ENCODE peak calls at places on chromosomes 16 and 17, in five cellular contexts. S is uterus, Z is mucosa of descending colon, P is AG09309, G is cardiac muscle cell. M is an unnamed sample.

GRCh38 chr16:67884-68789 is 4.3 kb downstream of the RHBDF1 start:
- DNase-seq in Z (no peak), G (no peak), S (no peak), P (no peak), M (no peak)

GRCh38 chr16:30786115-30786935 is 680 bp downstream of the ZNF629 start:
- DNase-seq in S (peak), G (peak), Z (no peak), P (no peak), M (no peak)

GRCh38 chr16:66020061-66020460 is 346.4 kb upstream of the CDH5 start:
- DNase-seq in P (no peak), Z (no peak), S (no peak), G (no peak), M (no peak)

GRCh38 chr17:5537251-5537650 is 47.1 kb downstream of the NLRP1 start:
- DNase-seq in Z (no peak), P (no peak), G (no peak), S (no peak), M (no peak)

GRCh38 chr17:27463235-27463677 is 7.0 kb downstream of the KSR1 start:
- DNase-seq in S (no peak), P (no peak), G (no peak), Z (no peak), M (no peak)

GRCh38 chr16:79601092-79601977 is 798 bp upstream of the MAF start:
- DNase-seq in Z (peak), P (no peak), S (peak), G (peak), M (no peak)

GRCh38 chr16:15847621-15848175 is 9.1 kb downstream of the MYH11 start:
- DNase-seq in Z (no peak), S (no peak), G (no peak), P (no peak), M (no peak)

GRCh38 chr17:75652934-75653549 is 13.9 kb downstream of the RECQL5 start:
- DNase-seq in Z (peak), G (peak), P (no peak), S (no peak), M (no peak)

GRCh38 chr17:13346081-13346533 is 255.6 kb downstream of the HS3ST3A1 start:
- DNase-seq in G (no peak), S (no peak), Z (no peak), P (peak), M (no peak)

GRCh38 chr17:13462161-13462560 is 139.6 kb downstream of the HS3ST3A1 start:
- DNase-seq in G (no peak), P (peak), Z (no peak), S (no peak), M (no peak)

GRCh38 chr16:71423016-71423415 is 18.8 kb downstream of the TLE7 start:
- DNase-seq in Z (no peak), G (no peak), P (no peak), S (no peak), M (no peak)

GRCh38 chr17:61318684-61319098 is 81.0 kb upstream of the TBX2 start:
- DNase-seq in G (no peak), S (no peak), P (no peak), Z (no peak), M (no peak)

GRCh38 chr16:10256855-10257641 is 74.8 kb upstream of the GRIN2A start:
- DNase-seq in G (peak), P (no peak), Z (no peak), S (no peak), M (peak)

GRCh38 chr16:4200000-4200780 is 41.7 kb downstream of the SRL start:
- DNase-seq in P (no peak), S (peak), Z (no peak), G (peak), M (peak)

GRCh38 chr17:78896834-78897638 is 6.0 kb downstream of the CEP295NL start:
- DNase-seq in S (no peak), G (no peak), P (no peak), Z (no peak), M (no peak)

GRCh38 chr17:75365009-75365930 is 40.2 kb downstream of the GRB2 start:
- DNase-seq in Z (no peak), P (no peak), G (no peak), S (no peak), M (no peak)

GRCh38 chr16:889586-889985 is 81.2 kb downstream of the LMF1 start:
- DNase-seq in S (no peak), G (no peak), Z (peak), P (no peak), M (no peak)

GRCh38 chr17:58587713-58588117 is 73.3 kb upstream of the MTMR4 start:
- DNase-seq in S (peak), Z (no peak), G (peak), P (no peak), M (no peak)

GRCh38 chr17:51238253-51238887 is 21.5 kb downstream of the MBTD1 start:
- DNase-seq in G (no peak), Z (no peak), S (no peak), P (no peak), M (no peak)

GRCh38 chr16:66358231-66358630 is 8.3 kb upstream of the CDH5 start:
- DNase-seq in G (no peak), Z (no peak), S (no peak), P (no peak), M (no peak)

GRCh38 chr16:84406006-84406963 is 37.9 kb downstream of the ATP2C2 start:
- DNase-seq in S (no peak), Z (no peak), G (no peak), P (no peak), M (no peak)

GRCh38 chr17:63945851-63946439 is 13.8 kb upstream of the CD79B start:
- DNase-seq in G (no peak), Z (no peak), P (no peak), S (no peak), M (no peak)

GRCh38 chr17:81381632-81382577 is 13.4 kb upstream of the BAHCC1 start:
- DNase-seq in Z (no peak), G (no peak), P (no peak), S (no peak), M (no peak)

GRCh38 chr16:81360135-81360534 is 45.4 kb downstream of the GAN start:
- DNase-seq in G (no peak), P (no peak), S (no peak), Z (no peak), M (no peak)

GRCh38 chr16:66886346-66886745 is 6.0 kb downstream of the PDP2 start:
- DNase-seq in G (no peak), P (no peak), Z (no peak), S (no peak), M (no peak)

GRCh38 chr16:4098496-4098895 is 17.7 kb downstream of the ADCY9 start:
- DNase-seq in P (no peak), G (no peak), Z (no peak), S (no peak), M (no peak)

DNA sequence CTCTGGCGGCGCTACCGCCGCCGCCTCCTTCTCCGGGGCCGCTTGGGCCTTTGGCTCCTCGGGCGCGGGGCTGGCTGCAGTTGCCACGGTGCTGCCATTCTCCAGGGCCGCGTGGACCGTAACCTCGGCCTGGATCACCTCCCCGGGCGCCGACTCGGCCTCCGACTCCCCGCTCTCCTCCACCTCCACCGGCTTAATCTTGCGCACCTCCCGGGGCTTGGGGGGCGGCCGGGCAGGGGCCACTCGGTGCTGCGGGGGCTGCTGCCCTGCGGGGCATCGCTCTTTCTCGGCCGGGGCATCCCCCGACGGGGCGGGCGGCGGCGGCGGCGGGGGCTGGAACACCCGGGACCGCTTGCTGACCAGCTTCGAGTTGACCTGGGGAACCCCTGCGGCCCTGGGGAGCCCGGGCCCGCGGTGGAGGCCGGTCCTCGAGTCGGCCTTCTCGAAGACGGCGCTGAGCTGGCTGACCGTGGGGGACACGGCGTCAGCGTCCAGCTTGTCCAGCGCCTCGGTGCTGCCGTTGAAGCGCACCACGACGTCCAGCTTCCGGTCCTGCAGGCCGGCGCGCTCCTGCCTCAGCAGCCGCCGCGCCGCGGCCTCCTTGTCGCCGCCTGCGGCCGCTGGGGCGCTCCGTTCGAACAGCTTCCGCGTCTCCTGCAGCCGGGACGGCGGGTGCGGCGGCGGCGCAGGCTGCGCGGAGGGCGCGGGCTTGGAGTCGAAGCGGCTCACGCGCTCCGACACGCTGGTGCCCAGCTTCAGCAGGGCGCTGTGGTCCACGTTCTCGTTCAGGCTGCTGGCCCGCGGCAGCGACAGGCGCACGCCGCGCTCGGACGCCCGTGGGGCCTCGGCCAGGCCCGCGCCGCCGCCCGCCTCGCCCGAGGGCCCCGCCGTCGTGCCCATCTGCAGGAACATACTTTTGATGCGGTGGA is 788 bp downstream of the PPP1R9B start:
- DNase-seq in P (no peak), S (peak), Z (peak), G (peak), M (no peak)
- TF ChIP-seq CTCF in P (no peak), S (no peak), Z (no peak), G (no peak), M (peak)

DNA sequence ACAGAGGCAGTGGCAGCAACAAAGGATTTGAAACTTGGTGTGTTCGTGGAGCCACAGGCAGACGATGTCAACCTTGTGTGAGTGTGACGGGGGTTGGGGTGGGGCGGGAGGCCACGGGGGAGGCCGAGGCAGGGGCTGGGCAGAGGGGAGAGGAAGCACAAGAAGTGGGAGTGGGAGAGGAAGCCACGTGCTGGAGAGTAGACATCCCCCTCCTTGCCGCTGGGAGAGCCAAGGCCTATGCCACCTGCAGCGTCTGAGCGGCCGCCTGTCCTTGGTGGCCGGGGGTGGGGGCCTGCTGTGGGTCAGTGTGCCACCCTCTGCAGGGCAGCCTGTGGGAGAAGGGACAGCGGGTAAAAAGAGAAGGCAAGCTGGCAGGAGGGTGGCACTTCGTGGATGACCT is 25.5 kb downstream of the STH start:
- DNase-seq in G (no peak), Z (no peak), S (no peak), P (no peak), M (no peak)
- H3K4me3 ChIP-seq in G (no peak), Z (no peak), S (no peak), P (no peak), M (no peak)

GRCh38 chr17:2937331-2938003 is 125.9 kb downstream of the OR1D5 start:
- DNase-seq in P (no peak), S (no peak), G (no peak), Z (no peak), M (no peak)
- TF ChIP-seq CTCF in P (no peak), S (no peak), G (peak), Z (no peak), M (no peak)

DNA sequence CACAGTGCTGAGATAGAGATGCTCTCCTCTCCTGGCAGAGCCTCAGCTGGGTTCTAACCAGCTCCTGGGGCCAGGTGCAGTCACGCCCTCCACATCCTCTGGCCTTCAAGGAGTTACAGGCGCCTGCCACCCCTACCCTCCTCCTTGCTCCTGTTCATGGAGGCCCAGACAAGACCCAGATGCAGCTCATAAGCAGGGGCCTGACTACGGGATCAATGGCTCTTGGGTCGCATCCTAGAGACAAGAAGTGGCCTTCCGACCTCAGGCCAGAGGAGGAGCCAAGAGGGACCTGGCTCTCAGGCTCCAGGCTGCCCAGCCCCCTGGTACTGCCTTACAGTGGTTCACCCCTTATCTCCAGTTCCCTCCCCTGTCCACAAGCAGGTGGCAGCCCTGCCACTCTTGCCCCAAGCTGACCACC is 23.0 kb downstream of the ARHGAP27 start:
- DNase-seq in Z (no peak), S (no peak), G (no peak), P (no peak), M (no peak)
- H3K4me3 ChIP-seq in Z (no peak), S (no peak), G (no peak), P (no peak), M (no peak)

DNA sequence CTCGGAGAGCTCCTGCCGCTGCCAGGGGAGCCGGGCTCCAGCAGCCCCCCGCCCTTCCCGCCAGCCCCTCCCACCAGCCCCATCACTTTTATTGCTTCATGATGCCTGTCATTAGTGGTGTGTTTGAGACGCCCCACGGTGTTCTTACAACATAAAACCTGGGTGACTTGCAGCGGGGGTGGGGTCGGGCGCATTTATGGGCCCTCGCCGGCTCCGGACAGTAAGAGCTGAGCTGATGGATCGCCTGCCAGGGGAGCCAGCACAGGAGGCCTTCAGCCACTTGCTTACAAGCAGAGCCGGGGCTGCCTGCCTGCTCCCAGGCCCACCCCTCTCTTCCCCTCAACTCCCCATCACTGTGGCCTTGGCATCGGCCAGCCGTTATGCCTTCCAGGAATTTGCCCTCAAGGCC is 82.9 kb upstream of the CBX4 start:
- DNase-seq in G (no peak), Z (peak), S (no peak), P (no peak), M (no peak)
- TF ChIP-seq CTCF in G (no peak), Z (no peak), S (no peak), P (no peak), M (no peak)

GRCh38 chr17:72516772-72517399 is 396.1 kb downstream of the SOX9 start:
- DNase-seq in G (no peak), S (no peak), Z (no peak), P (no peak), M (no peak)
- H3K4me3 ChIP-seq in G (no peak), S (no peak), Z (no peak), P (no peak), M (no peak)

GRCh38 chr17:67289174-67289876 is 44.3 kb upstream of the HELZ start:
- DNase-seq in S (peak), Z (peak), P (peak), G (no peak), M (no peak)

GRCh38 chr17:67290244-67290993 is 45.4 kb upstream of the HELZ start:
- DNase-seq in G (no peak), Z (no peak), S (no peak), P (no peak), M (no peak)

GRCh38 chr17:67294451-67295199 is 49.6 kb upstream of the HELZ start:
- DNase-seq in Z (no peak), P (no peak), S (no peak), G (no peak), M (no peak)

GRCh38 chr17:67290994-67291362 is 46.0 kb upstream of the HELZ start:
- DNase-seq in S (no peak), G (no peak), P (no peak), Z (no peak), M (no peak)

DNA sequence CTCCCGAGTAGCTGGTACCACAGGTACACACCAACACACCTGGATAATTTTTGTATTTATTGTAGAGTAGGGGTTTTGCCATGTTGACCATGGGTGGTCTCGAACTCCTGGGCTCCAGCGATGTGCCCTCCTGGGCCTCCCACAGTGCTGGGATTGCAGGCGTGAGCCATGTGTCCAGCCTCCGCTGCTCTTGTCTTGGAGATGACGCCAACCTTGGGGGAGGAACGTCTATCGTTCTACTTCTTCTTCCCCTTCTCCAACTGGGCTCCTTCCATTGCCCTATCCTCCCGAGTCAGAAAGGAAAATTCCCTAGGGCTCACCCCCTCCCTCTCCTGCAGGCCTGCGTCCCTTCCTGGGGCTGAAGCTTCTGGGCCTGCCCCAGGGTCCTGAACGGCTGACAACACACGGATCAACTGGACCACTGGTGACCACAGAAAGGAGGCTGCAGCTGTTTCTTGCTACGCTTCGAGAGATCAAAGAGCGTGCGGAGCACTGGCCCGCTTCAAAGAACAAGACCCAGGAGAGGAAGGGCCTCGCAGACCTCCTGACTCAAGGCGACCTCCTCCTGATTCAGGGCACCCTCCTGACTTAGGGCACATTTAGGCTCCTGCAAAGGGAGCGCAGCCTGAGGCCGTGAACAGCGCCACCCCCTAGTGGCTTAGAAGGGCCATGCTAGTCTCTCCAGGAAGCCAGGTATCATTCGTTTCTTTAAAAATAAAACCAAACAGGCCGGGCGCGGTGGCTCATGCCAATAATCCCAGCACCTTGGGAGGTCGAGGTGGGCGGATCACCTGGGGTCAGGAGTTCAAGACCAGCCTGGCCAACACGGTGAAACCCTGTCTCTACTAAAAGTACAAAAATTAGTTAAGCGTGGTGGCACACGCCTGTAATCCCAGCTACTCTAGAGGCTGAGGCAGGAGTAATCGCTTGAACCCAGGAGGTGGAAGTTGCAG is 48.5 kb upstream of the HELZ start:
- DNase-seq in S (peak), P (no peak), G (peak), Z (peak), M (no peak)
- TF ChIP-seq CTCF in S (peak), P (peak), G (peak), Z (peak), M (peak)

GRCh38 chr17:83144421-83145357 is 65.3 kb downstream of the METRNL start:
- DNase-seq in P (peak), S (no peak), G (no peak), Z (no peak), M (no peak)

GRCh38 chr17:83145831-83146230 is 66.4 kb downstream of the METRNL start:
- DNase-seq in P (no peak), G (no peak), S (no peak), Z (no peak), M (no peak)

GRCh38 chr17:83146347-83146746 is 66.9 kb downstream of the METRNL start:
- DNase-seq in Z (no peak), P (no peak), S (no peak), G (no peak), M (no peak)

GRCh38 chr17:83143817-83144231 is 64.4 kb downstream of the METRNL start:
- DNase-seq in P (no peak), S (no peak), Z (no peak), G (no peak), M (no peak)

DNA sequence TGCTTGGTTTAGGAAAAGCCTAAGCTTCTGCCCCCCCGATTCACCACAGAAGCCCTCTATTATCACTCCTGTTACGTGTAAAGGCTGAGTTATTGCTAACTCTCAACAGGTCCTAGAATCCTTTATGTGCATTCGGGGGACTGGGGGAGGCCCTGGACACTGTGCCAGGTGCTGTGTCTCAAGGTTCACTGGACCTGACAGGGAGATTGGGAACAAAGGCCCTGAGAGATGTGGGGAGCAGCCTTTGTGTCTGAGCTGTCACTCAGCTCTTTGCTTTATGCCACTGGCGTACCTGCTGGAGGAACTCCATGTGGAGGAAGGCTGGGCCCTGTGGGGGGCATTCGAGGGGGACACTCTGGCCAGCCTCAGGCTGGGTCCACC is 65.9 kb downstream of the METRNL start:
- DNase-seq in G (no peak), Z (no peak), P (no peak), S (no peak), M (no peak)
- H3K4me3 ChIP-seq in G (no peak), Z (no peak), P (no peak), S (no peak), M (no peak)

DNA sequence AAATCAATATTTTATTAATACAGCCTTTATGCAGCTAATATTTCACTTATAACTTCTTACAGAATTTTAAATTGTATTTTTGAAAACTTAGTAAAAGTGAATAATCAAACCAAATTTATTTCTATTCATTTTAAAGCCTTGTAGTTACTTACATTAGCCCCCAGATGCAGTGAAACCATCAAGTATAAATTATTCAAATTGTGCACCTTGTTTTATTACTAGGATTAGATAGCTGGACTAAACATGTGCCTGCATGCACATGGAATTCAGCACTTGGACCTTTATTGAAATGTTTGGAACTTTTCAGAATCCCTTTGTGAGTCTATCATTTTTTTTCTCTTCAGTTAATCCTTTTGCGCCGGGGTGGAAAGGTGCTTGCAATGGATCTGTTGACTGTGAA is 4.7 kb downstream of the ZPBP2 start:
- DNase-seq in S (no peak), Z (no peak), G (no peak), P (peak), M (peak)
- TF ChIP-seq CTCF in S (no peak), Z (no peak), G (peak), P (peak), M (peak)